ENCODE peak calls at places on chromosomes 4 and X, in ten cellular contexts. W is astrocyte of the spinal cord, I is cerebellum, L is NCI-H1417, Y is pancreas, A is head of caudate nucleus, F is nephron progenitor cell, C is M059J, X is EL, U is caudate nucleus. P is an unnamed sample.

GRCh38 chrX:125193921-125194320 is 125.8 kb upstream of the TEX13C start:
- DNase-seq in W (no peak), I (no peak), L (no peak), Y (no peak), A (no peak), F (no peak), C (no peak), X (no peak), U (no peak), P (no peak)

GRCh38 chr4:3638080-3638715 is 106.0 kb upstream of the LRPAP1 start:
- DNase-seq in W (no peak), I (no peak), L (no peak), Y (no peak), A (no peak), F (no peak), C (no peak), X (no peak), U (no peak), P (no peak)

GRCh38 chrX:72081605-72082320 is 50.0 kb downstream of the RTL5 start:
- DNase-seq in W (no peak), I (no peak), L (no peak), Y (no peak), A (no peak), F (no peak), C (no peak), X (no peak), U (no peak), P (no peak)

GRCh38 chr4:121555315-121556107 is 141.3 kb downstream of the ANXA5 start:
- DNase-seq in W (no peak), I (no peak), L (no peak), Y (no peak), A (no peak), F (no peak), C (no peak), X (no peak), U (no peak), P (no peak)

GRCh38 chr4:150540959-150541360 is 41.0 kb upstream of the MAB21L2 start:
- DNase-seq in W (peak; percentile 3), I (no peak), L (no peak), Y (no peak), A (no peak), F (no peak), C (no peak), X (no peak), U (no peak), P (no peak)

GRCh38 chrX:139204903-139205667 is 325.5 kb upstream of the F9 start:
- DNase-seq in W (no peak), I (no peak), L (no peak), Y (peak; percentile 72), A (peak; percentile 4), F (peak; percentile 70), C (peak; percentile 75), X (no peak), U (peak; percentile 1), P (no peak)

GRCh38 chr4:4859799-4860380 is 425 bp downstream of the MSX1 start:
- DNase-seq in W (no peak), I (no peak), L (no peak), Y (no peak), A (no peak), F (no peak), C (peak; percentile 26), X (no peak), U (no peak), P (no peak)

GRCh38 chrX:154354013-154354412 is 20.4 kb downstream of the FLNA start:
- DNase-seq in W (no peak), I (no peak), L (no peak), Y (peak; percentile 70), A (no peak), F (no peak), C (no peak), X (no peak), U (no peak), P (no peak)

GRCh38 chrX:40291553-40291952 is 193.8 kb upstream of the BCOR start:
- DNase-seq in W (no peak), I (no peak), L (no peak), Y (no peak), A (no peak), F (no peak), C (no peak), X (no peak), U (no peak), P (no peak)

GRCh38 chrX:46770006-46770816 is 11.3 kb upstream of the SLC9A7 start:
- DNase-seq in W (peak; percentile 66), I (no peak), L (no peak), Y (no peak), A (no peak), F (no peak), C (peak; percentile 66), X (peak; percentile 70), U (no peak), P (no peak)

GRCh38 chrX:135000516-135000915 is 9.7 kb downstream of the SMIM10 start:
- DNase-seq in W (no peak), I (no peak), L (no peak), Y (no peak), A (no peak), F (no peak), C (peak; percentile 47), X (peak; percentile 48), U (no peak), P (peak; percentile 32)

GRCh38 chrX:41337140-41337539 is 3.2 kb downstream of the DDX3X start:
- DNase-seq in W (no peak), I (no peak), L (no peak), Y (no peak), A (no peak), F (no peak), C (no peak), X (no peak), U (no peak), P (no peak)

GRCh38 chr4:72744103-72744725 is 175.2 kb upstream of the ADAMTS3 start:
- DNase-seq in W (peak; percentile 40), I (no peak), L (no peak), Y (no peak), A (no peak), F (no peak), C (peak; percentile 1), X (no peak), U (no peak), P (no peak)

P was measured in hepatic stellate cell.